ENCODE peak calls at places on chromosomes 3 and 15, in ten cellular contexts. One of them, this sample, is unnamed.
A peak's percentile ranks its signal among the peaks of the same experiment; 100 is the strongest.

GRCh38 chr15:45606413-45606812 is 19.2 kb downstream of the BLOC1S6 start:
- DNase-seq in uterus: no peak
- DNase-seq in astrocyte of the spinal cord: no peak
- DNase-seq in nephron progenitor cell: no peak
- DNase-seq in omental fat pad: no peak
- DNase-seq in fibroblast of lung: peak; percentile 8
- DNase-seq in neural crest cell: no peak
- DNase-seq in AG10803: no peak
- DNase-seq in NB4: no peak
- DNase-seq in HCT116: no peak
- DNase-seq in this sample: no peak

GRCh38 chr15:68749365-68750141 is 71.1 kb downstream of the ANP32A start:
- DNase-seq in uterus: no peak
- DNase-seq in astrocyte of the spinal cord: no peak
- DNase-seq in nephron progenitor cell: no peak
- DNase-seq in omental fat pad: no peak
- DNase-seq in fibroblast of lung: no peak
- DNase-seq in neural crest cell: no peak
- DNase-seq in AG10803: peak; percentile 80
- DNase-seq in NB4: no peak
- DNase-seq in HCT116: no peak
- DNase-seq in this sample: no peak

GRCh38 chr15:40743921-40744809 is 10.9 kb downstream of the RMDN3 start:
- DNase-seq in uterus: no peak
- DNase-seq in astrocyte of the spinal cord: peak; percentile 18
- DNase-seq in nephron progenitor cell: no peak
- DNase-seq in omental fat pad: no peak
- DNase-seq in fibroblast of lung: peak; percentile 82
- DNase-seq in neural crest cell: no peak
- DNase-seq in AG10803: peak; percentile 84
- DNase-seq in NB4: peak; percentile 74
- DNase-seq in HCT116: no peak
- DNase-seq in this sample: no peak

GRCh38 chr3:20185364-20185732 is 658 bp downstream of the SGO1 start:
- DNase-seq in uterus: no peak
- DNase-seq in astrocyte of the spinal cord: no peak
- DNase-seq in nephron progenitor cell: peak; percentile 21
- DNase-seq in omental fat pad: no peak
- DNase-seq in fibroblast of lung: peak; percentile 29
- DNase-seq in neural crest cell: no peak
- DNase-seq in AG10803: peak; percentile 1
- DNase-seq in NB4: no peak
- DNase-seq in HCT116: no peak
- DNase-seq in this sample: no peak

GRCh38 chr15:59616390-59616789 is 4.8 kb downstream of the GCNT3 start:
- DNase-seq in uterus: no peak
- DNase-seq in astrocyte of the spinal cord: no peak
- DNase-seq in nephron progenitor cell: no peak
- DNase-seq in omental fat pad: no peak
- DNase-seq in fibroblast of lung: no peak
- DNase-seq in neural crest cell: no peak
- DNase-seq in AG10803: no peak
- DNase-seq in NB4: no peak
- DNase-seq in HCT116: no peak
- DNase-seq in this sample: no peak

GRCh38 chr15:55743615-55743978 is 645 bp upstream of the PRTG start:
- DNase-seq in uterus: no peak
- DNase-seq in astrocyte of the spinal cord: peak; percentile 10
- DNase-seq in nephron progenitor cell: no peak
- DNase-seq in omental fat pad: no peak
- DNase-seq in fibroblast of lung: no peak
- DNase-seq in neural crest cell: no peak
- DNase-seq in AG10803: no peak
- DNase-seq in NB4: no peak
- DNase-seq in HCT116: no peak
- DNase-seq in this sample: no peak

GRCh38 chr3:157532529-157533297 is 29.5 kb upstream of the VEPH1 start:
- DNase-seq in uterus: no peak
- DNase-seq in astrocyte of the spinal cord: peak; percentile 93
- DNase-seq in nephron progenitor cell: peak; percentile 31
- DNase-seq in omental fat pad: no peak
- DNase-seq in fibroblast of lung: peak; percentile 96
- DNase-seq in neural crest cell: peak; percentile 23
- DNase-seq in AG10803: peak; percentile 93
- DNase-seq in NB4: peak; percentile 73
- DNase-seq in HCT116: peak; percentile 65
- DNase-seq in this sample: no peak

GRCh38 chr3:112364291-112364690 is 31.3 kb downstream of the CD200 start:
- DNase-seq in uterus: no peak
- DNase-seq in astrocyte of the spinal cord: no peak
- DNase-seq in nephron progenitor cell: no peak
- DNase-seq in omental fat pad: no peak
- DNase-seq in fibroblast of lung: no peak
- DNase-seq in neural crest cell: no peak
- DNase-seq in AG10803: no peak
- DNase-seq in NB4: no peak
- DNase-seq in HCT116: no peak
- DNase-seq in this sample: no peak

GRCh38 chr15:94943863-94944262 is 712.5 kb downstream of the MCTP2 start:
- DNase-seq in uterus: no peak
- DNase-seq in astrocyte of the spinal cord: no peak
- DNase-seq in nephron progenitor cell: no peak
- DNase-seq in omental fat pad: no peak
- DNase-seq in fibroblast of lung: no peak
- DNase-seq in neural crest cell: no peak
- DNase-seq in AG10803: no peak
- DNase-seq in NB4: no peak
- DNase-seq in HCT116: no peak
- DNase-seq in this sample: no peak

GRCh38 chr3:173622156-173622555 is 224.6 kb downstream of the NLGN1 start:
- DNase-seq in uterus: no peak
- DNase-seq in astrocyte of the spinal cord: peak; percentile 80
- DNase-seq in nephron progenitor cell: no peak
- DNase-seq in omental fat pad: no peak
- DNase-seq in fibroblast of lung: no peak
- DNase-seq in neural crest cell: no peak
- DNase-seq in AG10803: peak; percentile 92
- DNase-seq in NB4: no peak
- DNase-seq in HCT116: no peak
- DNase-seq in this sample: no peak

GRCh38 chr3:114994554-114995341 is 152.3 kb downstream of the ZBTB20 start:
- DNase-seq in uterus: no peak
- DNase-seq in astrocyte of the spinal cord: no peak
- DNase-seq in nephron progenitor cell: no peak
- DNase-seq in omental fat pad: no peak
- DNase-seq in fibroblast of lung: no peak
- DNase-seq in neural crest cell: no peak
- DNase-seq in AG10803: no peak
- DNase-seq in NB4: no peak
- DNase-seq in HCT116: no peak
- DNase-seq in this sample: no peak

GRCh38 chr3:177431525-177432255 is 234.4 kb upstream of the TBL1XR1 start:
- DNase-seq in uterus: no peak
- DNase-seq in astrocyte of the spinal cord: no peak
- DNase-seq in nephron progenitor cell: no peak
- DNase-seq in omental fat pad: no peak
- DNase-seq in fibroblast of lung: no peak
- DNase-seq in neural crest cell: no peak
- DNase-seq in AG10803: no peak
- DNase-seq in NB4: no peak
- DNase-seq in HCT116: no peak
- DNase-seq in this sample: no peak

GRCh38 chr3:138625707-138626365 is 17.3 kb downstream of the FAIM start:
- DNase-seq in uterus: no peak
- DNase-seq in astrocyte of the spinal cord: peak; percentile 38
- DNase-seq in nephron progenitor cell: no peak
- DNase-seq in omental fat pad: no peak
- DNase-seq in fibroblast of lung: peak; percentile 28
- DNase-seq in neural crest cell: no peak
- DNase-seq in AG10803: peak; percentile 5
- DNase-seq in NB4: no peak
- DNase-seq in HCT116: no peak
- DNase-seq in this sample: no peak

GRCh38 chr3:44509985-44510360 is 32.5 kb upstream of the ZNF445 start:
- DNase-seq in uterus: no peak
- DNase-seq in astrocyte of the spinal cord: peak; percentile 29
- DNase-seq in nephron progenitor cell: no peak
- DNase-seq in omental fat pad: no peak
- DNase-seq in fibroblast of lung: peak; percentile 23
- DNase-seq in neural crest cell: no peak
- DNase-seq in AG10803: peak; percentile 17
- DNase-seq in NB4: peak; percentile 51
- DNase-seq in HCT116: no peak
- DNase-seq in this sample: no peak

GRCh38 chr15:39362832-39363561 is 217.9 kb upstream of the THBS1 start:
- DNase-seq in uterus: no peak
- DNase-seq in astrocyte of the spinal cord: peak; percentile 98
- DNase-seq in nephron progenitor cell: no peak
- DNase-seq in omental fat pad: no peak
- DNase-seq in fibroblast of lung: peak; percentile 91
- DNase-seq in neural crest cell: no peak
- DNase-seq in AG10803: peak; percentile 98
- DNase-seq in NB4: no peak
- DNase-seq in HCT116: no peak
- DNase-seq in this sample: no peak

DNA sequence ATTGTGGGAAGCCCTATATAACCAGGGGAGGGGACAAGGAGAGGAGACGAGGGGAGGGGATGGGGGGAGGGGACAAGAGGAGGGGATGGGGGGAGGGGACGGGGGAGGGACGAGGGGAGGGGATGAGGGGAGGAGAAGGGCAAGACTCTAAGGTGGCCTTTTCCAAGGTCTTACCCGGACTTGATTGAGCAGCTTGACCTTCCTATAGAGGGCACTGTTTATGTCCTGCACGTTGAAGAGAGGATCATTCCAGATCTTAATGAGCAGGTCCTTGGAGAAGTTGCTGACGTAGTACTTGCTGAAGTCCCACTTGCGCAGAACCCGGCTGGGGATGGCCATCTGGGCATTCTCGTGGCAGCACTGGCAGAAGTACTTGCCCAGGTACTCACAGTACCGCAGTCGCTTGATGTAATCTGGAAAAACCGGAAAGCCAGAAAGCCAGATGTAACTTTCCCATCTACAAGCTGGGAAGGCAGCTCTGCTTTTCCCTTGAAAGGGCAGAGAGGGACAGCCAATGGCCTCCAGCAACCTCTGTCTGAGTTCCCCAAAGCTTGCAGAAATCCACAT is 55.7 kb downstream of the RUBCN start:
- DNase-seq in uterus: no peak
- DNase-seq in astrocyte of the spinal cord: no peak
- DNase-seq in nephron progenitor cell: no peak
- DNase-seq in omental fat pad: no peak
- DNase-seq in fibroblast of lung: no peak
- DNase-seq in neural crest cell: no peak
- DNase-seq in AG10803: no peak
- DNase-seq in NB4: no peak
- DNase-seq in HCT116: no peak
- DNase-seq in this sample: no peak
- TF ChIP-seq CTCF in uterus: no peak
- TF ChIP-seq CTCF in astrocyte of the spinal cord: no peak
- TF ChIP-seq CTCF in nephron progenitor cell: no peak
- TF ChIP-seq CTCF in omental fat pad: no peak
- TF ChIP-seq CTCF in fibroblast of lung: no peak
- TF ChIP-seq CTCF in neural crest cell: no peak
- TF ChIP-seq CTCF in AG10803: no peak
- TF ChIP-seq CTCF in NB4: no peak
- TF ChIP-seq CTCF in HCT116: no peak
- TF ChIP-seq CTCF in this sample: no peak

DNA sequence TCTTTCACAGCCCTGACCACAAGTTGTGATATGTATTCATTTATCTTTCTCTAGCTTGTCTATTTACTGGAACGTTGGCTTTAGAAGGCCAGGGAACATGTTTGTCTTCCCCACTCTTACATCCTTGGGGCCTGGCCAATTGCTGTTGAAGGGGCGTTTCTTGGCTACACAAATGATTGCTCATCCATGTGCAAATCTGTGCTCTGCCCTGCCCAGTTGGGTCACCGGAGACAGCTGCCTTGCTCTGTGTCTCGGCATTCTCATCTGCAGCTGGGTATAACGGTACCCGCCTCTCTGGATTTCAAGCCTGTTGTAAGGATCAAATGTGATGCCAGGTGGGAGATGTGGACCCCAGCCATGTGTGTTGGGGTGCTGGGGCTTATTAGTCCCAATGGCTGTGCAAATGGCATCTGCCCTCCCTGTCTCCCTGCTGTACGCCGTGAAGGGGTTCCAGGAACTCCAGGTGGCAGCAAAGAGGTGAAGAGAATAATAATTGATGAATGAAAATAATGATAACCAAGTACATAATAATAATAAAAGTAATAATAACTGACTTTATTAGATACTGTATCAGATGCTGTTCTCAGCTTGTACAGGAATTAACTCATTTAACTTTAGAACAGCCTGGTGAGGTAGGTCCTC is 24.1 kb upstream of the TLE3 start:
- DNase-seq in uterus: peak; percentile 87
- DNase-seq in astrocyte of the spinal cord: peak; percentile 81
- DNase-seq in nephron progenitor cell: no peak
- DNase-seq in omental fat pad: peak; percentile 25
- DNase-seq in fibroblast of lung: peak; percentile 94
- DNase-seq in neural crest cell: no peak
- DNase-seq in AG10803: peak; percentile 85
- DNase-seq in NB4: no peak
- DNase-seq in HCT116: no peak
- DNase-seq in this sample: no peak
- TF ChIP-seq CTCF in uterus: no peak
- TF ChIP-seq CTCF in astrocyte of the spinal cord: peak; percentile 5
- TF ChIP-seq CTCF in nephron progenitor cell: no peak
- TF ChIP-seq CTCF in omental fat pad: no peak
- TF ChIP-seq CTCF in fibroblast of lung: no peak
- TF ChIP-seq CTCF in neural crest cell: no peak
- TF ChIP-seq CTCF in AG10803: peak; percentile 1
- TF ChIP-seq CTCF in NB4: no peak
- TF ChIP-seq CTCF in HCT116: peak; percentile 27
- TF ChIP-seq CTCF in this sample: no peak

GRCh38 chr3:170111147-170111771 is 70.3 kb downstream of the PHC3 start:
- DNase-seq in uterus: no peak
- DNase-seq in astrocyte of the spinal cord: no peak
- DNase-seq in nephron progenitor cell: no peak
- DNase-seq in omental fat pad: no peak
- DNase-seq in fibroblast of lung: no peak
- DNase-seq in neural crest cell: no peak
- DNase-seq in AG10803: no peak
- DNase-seq in NB4: no peak
- DNase-seq in HCT116: no peak
- DNase-seq in this sample: no peak

GRCh38 chr3:170117134-170117533 is 64.4 kb downstream of the PHC3 start:
- DNase-seq in uterus: no peak
- DNase-seq in astrocyte of the spinal cord: peak; percentile 12
- DNase-seq in nephron progenitor cell: no peak
- DNase-seq in omental fat pad: no peak
- DNase-seq in fibroblast of lung: no peak
- DNase-seq in neural crest cell: no peak
- DNase-seq in AG10803: no peak
- DNase-seq in NB4: peak; percentile 9
- DNase-seq in HCT116: no peak
- DNase-seq in this sample: no peak
- TF ChIP-seq CTCF in uterus: no peak
- TF ChIP-seq CTCF in astrocyte of the spinal cord: peak; percentile 36
- TF ChIP-seq CTCF in nephron progenitor cell: peak; percentile 21
- TF ChIP-seq CTCF in omental fat pad: no peak
- TF ChIP-seq CTCF in fibroblast of lung: no peak
- TF ChIP-seq CTCF in neural crest cell: peak; percentile 51
- TF ChIP-seq CTCF in AG10803: peak; percentile 37
- TF ChIP-seq CTCF in NB4: no peak
- TF ChIP-seq CTCF in HCT116: no peak
- TF ChIP-seq CTCF in this sample: no peak

GRCh38 chr3:195224156-195224979 is 46.6 kb downstream of the XXYLT1 start:
- DNase-seq in uterus: peak; percentile 15
- DNase-seq in astrocyte of the spinal cord: peak; percentile 31
- DNase-seq in nephron progenitor cell: no peak
- DNase-seq in omental fat pad: no peak
- DNase-seq in fibroblast of lung: no peak
- DNase-seq in neural crest cell: no peak
- DNase-seq in AG10803: no peak
- DNase-seq in NB4: no peak
- DNase-seq in HCT116: no peak
- DNase-seq in this sample: peak; percentile 4
- TF ChIP-seq CTCF in uterus: no peak
- TF ChIP-seq CTCF in astrocyte of the spinal cord: peak; percentile 11
- TF ChIP-seq CTCF in nephron progenitor cell: no peak
- TF ChIP-seq CTCF in omental fat pad: no peak
- TF ChIP-seq CTCF in fibroblast of lung: no peak
- TF ChIP-seq CTCF in neural crest cell: no peak
- TF ChIP-seq CTCF in AG10803: peak; percentile 13
- TF ChIP-seq CTCF in NB4: no peak
- TF ChIP-seq CTCF in HCT116: no peak
- TF ChIP-seq CTCF in this sample: no peak

This sample was measured in activated B cell treated with CpG ODN at 0.5 μM for 24 hours.